ENCODE peak calls at places on chromosomes 7 and 10, in nine cellular contexts. E is ascending aorta; I is aorta; D is heart right ventricle; M is mammary epithelial cell; R is GM23338; Z is H1; L is cardiac muscle cell; F is CD8-positive, alpha-beta T cell. H is an unnamed sample.

GRCh38 chr10:113323985-113324384 is 228.9 kb upstream of the HABP2 start:
- DNase-seq in L (no peak), D (no peak), Z (no peak), F (no peak), M (no peak), I (no peak), R (no peak), E (no peak), H (no peak)

GRCh38 chr7:44469461-44469860 is 21.0 kb downstream of the NUDCD3 start:
- DNase-seq in L (no peak), Z (no peak), D (no peak), R (no peak), M (no peak), E (no peak), I (no peak), F (no peak), H (no peak)

GRCh38 chr10:93346712-93347111 is 135.4 kb downstream of the MYOF start:
- DNase-seq in D (no peak), E (no peak), Z (no peak), I (no peak), F (no peak), M (no peak), L (no peak), R (peak; percentile 28), H (no peak)

GRCh38 chr10:61961278-61961677 is 59.8 kb downstream of the ARID5B start:
- DNase-seq in L (no peak), Z (no peak), E (no peak), F (peak; percentile 5), D (no peak), I (no peak), R (no peak), M (no peak), H (no peak)

GRCh38 chr7:74479066-74479781 is 25.5 kb downstream of the GTF2IRD1 start:
- DNase-seq in I (peak; percentile 79), Z (no peak), E (no peak), M (no peak), D (no peak), F (no peak), L (no peak), R (no peak), H (peak; percentile 78)

GRCh38 chr10:71314028-71314693 is 4.9 kb upstream of the SLC29A3 start:
- DNase-seq in I (peak; percentile 87), E (no peak), D (peak; percentile 51), F (peak; percentile 47), R (peak; percentile 80), M (no peak), L (peak; percentile 71), Z (peak; percentile 73), H (peak; percentile 80)

GRCh38 chr7:131945948-131946525 is 389.6 kb upstream of the PODXL start:
- DNase-seq in M (no peak), R (peak; percentile 9), E (no peak), I (no peak), D (no peak), Z (no peak), L (no peak), F (no peak), H (no peak)

GRCh38 chr7:133777701-133778100 is 349.4 kb upstream of the LRGUK start:
- DNase-seq in I (no peak), F (no peak), R (no peak), M (peak; percentile 42), E (no peak), L (no peak), D (no peak), Z (no peak), H (no peak)

GRCh38 chr10:26095781-26096180 is 120.8 kb upstream of the GAD2 start:
- DNase-seq in R (no peak), F (no peak), D (no peak), L (no peak), M (no peak), E (no peak), Z (no peak), I (no peak), H (no peak)

GRCh38 chr10:93573051-93573909 is 6.8 kb downstream of the FFAR4 start:
- DNase-seq in I (no peak), Z (no peak), L (no peak), M (peak; percentile 52), E (peak; percentile 27), D (peak; percentile 34), F (no peak), R (no peak), H (peak; percentile 68)

GRCh38 chr7:43534110-43534509 is 48.8 kb upstream of the STK17A start:
- DNase-seq in D (no peak), M (no peak), I (no peak), E (no peak), R (no peak), Z (no peak), F (no peak), L (no peak), H (no peak)

GRCh38 chr7:2316578-2316977 is 2.3 kb upstream of the SNX8 start:
- DNase-seq in I (no peak), E (no peak), M (no peak), R (no peak), D (no peak), L (no peak), F (no peak), Z (no peak), H (no peak)

GRCh38 chr7:149028346-149029109 is at the start of gene PDIA4:
- DNase-seq in M (peak; percentile 100), L (peak; percentile 99), Z (peak; percentile 99), F (peak; percentile 99), E (peak; percentile 98), I (peak; percentile 100), D (peak; percentile 100), R (peak; percentile 99), H (peak; percentile 100)

DNA sequence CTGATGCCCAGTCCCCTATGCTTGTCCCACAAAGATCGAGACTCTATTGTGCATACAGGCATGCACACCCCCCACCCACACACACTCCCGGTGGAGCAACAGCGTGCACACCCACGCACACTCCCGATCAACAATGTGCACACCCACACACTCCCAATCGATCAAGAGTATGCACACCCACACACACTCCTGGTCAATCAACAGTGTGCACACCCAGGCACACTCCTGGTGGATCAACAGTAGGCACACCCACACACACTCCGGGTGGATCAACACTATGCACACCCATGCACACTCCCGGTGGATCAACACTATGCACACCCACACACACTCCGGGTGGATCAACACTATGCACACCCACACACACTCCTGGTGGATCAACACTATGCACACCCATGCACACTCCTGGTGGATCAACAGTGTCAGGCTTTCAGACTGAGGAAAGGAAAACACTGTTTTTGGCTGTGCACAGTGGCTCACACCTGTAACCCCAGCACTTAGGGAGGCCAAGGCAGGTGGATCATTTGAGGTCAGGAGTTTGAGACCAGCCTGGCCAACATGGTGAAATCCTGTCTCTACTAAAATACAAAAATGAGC is 118.8 kb downstream of the PTPRN2 start:
- DNase-seq in M (no peak), L (no peak), F (no peak), Z (no peak), R (no peak), D (no peak), I (no peak), E (no peak), H (no peak)
- H3K27me3 ChIP-seq in M (no peaks in the 10 kb centered on the region), L (no peaks in the 10 kb centered on the region), F (no peaks in the 10 kb centered on the region), Z (no peaks in the 10 kb centered on the region), R (no peaks in the 10 kb centered on the region), D (no peaks in the 10 kb centered on the region), I (no peaks in the 10 kb centered on the region), E (no peaks in the 10 kb centered on the region), H (no peaks in the 10 kb centered on the region)

GRCh38 chr10:101138788-101139420 is 7.8 kb downstream of the TLX1 start:
- DNase-seq in D (no peak), M (no peak), E (no peak), L (no peak), Z (no peak), I (no peak), R (no peak), F (no peak), H (no peak)
- H3K27me3 ChIP-seq in D (peaks cover 98% of the 10 kb centered on the region), M (peaks cover 45% of the 10 kb centered on the region), E (peaks cover 48% of the 10 kb centered on the region), L (peaks cover 100% of the 10 kb centered on the region), Z (peaks cover 100% of the 10 kb centered on the region), I (no peaks in the 10 kb centered on the region), R (peaks cover 100% of the 10 kb centered on the region), F (peaks cover 65% of the 10 kb centered on the region), H (peaks cover 63% of the 10 kb centered on the region)

GRCh38 chr7:150914196-150914595 is 61.9 kb downstream of the AOC1 start:
- DNase-seq in Z (no peak), L (no peak), M (no peak), E (no peak), F (no peak), D (no peak), R (no peak), I (no peak), H (no peak)

GRCh38 chr7:150909192-150909591 is 56.9 kb downstream of the AOC1 start:
- DNase-seq in I (no peak), L (no peak), M (no peak), D (no peak), F (peak; percentile 25), R (no peak), E (no peak), Z (no peak), H (no peak)

GRCh38 chr7:150910996-150911422 is 58.7 kb downstream of the AOC1 start:
- DNase-seq in I (no peak), F (no peak), E (no peak), D (no peak), Z (no peak), R (peak; percentile 7), L (no peak), M (no peak), H (no peak)

GRCh38 chr7:150912427-150912826 is 60.1 kb downstream of the AOC1 start:
- DNase-seq in M (no peak), D (no peak), I (no peak), E (no peak), F (no peak), Z (no peak), L (no peak), R (no peak), H (no peak)

DNA sequence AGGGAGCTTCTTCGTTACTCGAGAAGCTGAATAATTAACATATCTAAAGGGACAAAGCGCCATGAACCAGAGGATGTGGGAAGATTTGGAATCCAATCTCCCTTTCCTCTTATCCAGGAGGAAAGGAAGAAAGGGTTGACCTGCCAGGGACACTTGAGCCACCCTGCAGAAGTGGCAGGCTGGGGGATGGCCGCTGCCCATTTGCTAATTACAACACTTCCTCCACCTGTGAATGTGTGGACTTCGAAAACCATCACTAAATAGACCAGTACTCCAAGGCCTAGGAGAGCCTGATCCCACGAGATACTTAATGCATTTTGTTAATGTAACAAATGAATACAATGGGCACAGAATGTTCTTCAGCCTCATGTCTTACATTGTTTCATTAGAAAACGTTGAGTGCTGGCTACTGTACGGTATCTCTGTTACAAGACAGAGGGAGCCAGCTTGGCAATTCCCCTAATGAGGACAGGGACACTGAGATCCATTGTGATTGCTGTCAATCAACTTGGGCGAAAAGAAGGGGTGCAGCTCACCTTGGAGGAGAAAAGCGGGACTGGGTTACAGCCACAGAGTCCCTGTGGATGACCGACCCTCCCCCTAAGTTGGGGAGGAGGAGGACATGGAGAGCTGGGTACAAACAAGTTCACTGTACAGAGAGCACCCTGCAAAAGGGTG is 59.4 kb downstream of the AOC1 start:
- DNase-seq in E (no peak), M (no peak), D (no peak), L (no peak), I (no peak), R (no peak), F (no peak), Z (no peak), H (no peak)
- H3K27me3 ChIP-seq in E (no peaks in the 10 kb centered on the region), M (no peaks in the 10 kb centered on the region), D (no peaks in the 10 kb centered on the region), L (no peaks in the 10 kb centered on the region), I (no peaks in the 10 kb centered on the region), R (no peaks in the 10 kb centered on the region), F (no peaks in the 10 kb centered on the region), Z (no peaks in the 10 kb centered on the region), H (no peaks in the 10 kb centered on the region)

DNA sequence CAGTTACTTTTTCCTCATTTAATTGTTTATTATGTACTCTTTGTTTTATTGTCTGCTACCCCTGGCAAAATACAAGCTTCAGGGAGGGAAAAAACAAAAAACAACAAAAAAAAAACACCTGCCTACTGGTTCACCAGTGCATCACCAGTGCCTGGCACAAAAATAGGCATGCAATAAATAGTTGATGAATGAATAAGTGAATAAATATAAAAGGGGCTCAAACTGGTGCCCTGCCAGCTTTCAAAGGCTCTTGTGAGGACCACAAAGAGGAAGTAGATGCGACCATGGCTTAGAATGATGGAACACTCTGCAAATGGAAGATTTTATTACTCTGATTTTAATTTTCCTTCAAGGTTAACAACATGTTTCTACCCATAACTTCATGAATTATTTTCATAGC is 213.0 kb upstream of the INHBA start:
- DNase-seq in M (no peak), R (no peak), D (no peak), Z (no peak), L (no peak), I (no peak), E (no peak), F (no peak), H (no peak)
- H3K27me3 ChIP-seq in M (no peaks in the 10 kb centered on the region), R (no peaks in the 10 kb centered on the region), D (no peaks in the 10 kb centered on the region), Z (no peaks in the 10 kb centered on the region), L (no peaks in the 10 kb centered on the region), I (no peaks in the 10 kb centered on the region), E (no peaks in the 10 kb centered on the region), F (no peaks in the 10 kb centered on the region), H (no peaks in the 10 kb centered on the region)